ENCODE peak calls at places on chromosomes 12 and 14, in six cellular contexts. K is H1, N is GM12892, Z is transverse colon, D is HL-60, I is GM23338. A is an unnamed sample.

GRCh38 chr12:108375986-108376663 is 37.0 kb upstream of the CMKLR1 start:
- DNase-seq in K (no peak), N (no peak), Z (no peak), D (no peak), I (no peak), A (no peak)

GRCh38 chr12:65319680-65320193 is 41.3 kb downstream of the MSRB3 start:
- DNase-seq in K (no peak), N (no peak), Z (no peak), D (no peak), I (no peak), A (no peak)

GRCh38 chr12:6936642-6937480 is 6.8 kb upstream of the RNU7-1 start:
- DNase-seq in K (no peak), N (no peak), Z (no peak), D (no peak), I (peak), A (no peak)

GRCh38 chr12:90048918-90049317 is 340.3 kb upstream of the ATP2B1 start:
- DNase-seq in K (no peak), N (no peak), Z (no peak), D (no peak), I (no peak), A (no peak)

GRCh38 chr12:64922853-64923252 is 98.4 kb downstream of the TBC1D30 start:
- DNase-seq in K (no peak), N (no peak), Z (no peak), D (no peak), I (no peak), A (no peak)

GRCh38 chr12:7933255-7933726 is 2.7 kb downstream of the SLC2A3 start:
- DNase-seq in K (peak), N (peak), Z (peak), D (peak), I (peak), A (peak)

GRCh38 chr14:96888593-96888992 is 91.4 kb downstream of the VRK1 start:
- DNase-seq in K (no peak), N (no peak), Z (no peak), D (no peak), I (no peak), A (no peak)

GRCh38 chr12:93176166-93176565 is 201.6 kb upstream of the NUDT4 start:
- DNase-seq in K (no peak), N (no peak), Z (no peak), D (no peak), I (no peak), A (no peak)

GRCh38 chr12:2457215-2458112 is 337.3 kb upstream of the FKBP4 start:
- DNase-seq in K (no peak), N (no peak), Z (no peak), D (no peak), I (peak), A (no peak)

GRCh38 chr14:31154956-31155355 is 52.6 kb downstream of the HECTD1 start:
- DNase-seq in K (no peak), N (no peak), Z (no peak), D (no peak), I (no peak), A (no peak)

GRCh38 chr14:91230363-91231035 is 14.0 kb downstream of the GPR68 start:
- DNase-seq in K (no peak), N (no peak), Z (no peak), D (no peak), I (no peak), A (no peak)

GRCh38 chr12:73421832-73422231 is 1115.8 kb upstream of the ATXN7L3B start:
- DNase-seq in K (no peak), N (no peak), Z (no peak), D (no peak), I (no peak), A (no peak)

GRCh38 chr12:131388164-131388795 is 322.6 kb upstream of the SFSWAP start:
- DNase-seq in K (no peak), N (no peak), Z (no peak), D (no peak), I (no peak), A (no peak)

GRCh38 chr12:20314325-20314724 is 54.0 kb upstream of the PDE3A start:
- DNase-seq in K (no peak), N (no peak), Z (no peak), D (no peak), I (peak), A (no peak)

GRCh38 chr14:94543450-94544123 is 17.7 kb upstream of the SERPINA4 start:
- DNase-seq in K (no peak), N (no peak), Z (no peak), D (no peak), I (peak), A (no peak)

GRCh38 chr14:70392676-70393075 is 24.2 kb downstream of the SYNJ2BP start:
- DNase-seq in K (no peak), N (no peak), Z (no peak), D (no peak), I (no peak), A (no peak)

GRCh38 chr14:64801800-64802199 is 77.9 kb downstream of the SPTB start:
- DNase-seq in K (no peak), N (no peak), Z (no peak), D (no peak), I (peak), A (no peak)

GRCh38 chr14:67722293-67722692 is 20.6 kb downstream of the RDH12 start:
- DNase-seq in K (no peak), N (no peak), Z (peak), D (no peak), I (peak), A (peak)

GRCh38 chr12:3304436-3305135 is 186.4 kb upstream of the PRMT8 start:
- DNase-seq in K (no peak), N (no peak), Z (no peak), D (no peak), I (no peak), A (peak)

GRCh38 chr14:67405771-67406170 is 6.2 kb downstream of the PLEK2 start:
- DNase-seq in K (no peak), N (no peak), Z (no peak), D (no peak), I (no peak), A (no peak)

GRCh38 chr14:94897092-94897491 is 127.2 kb upstream of the GSC start:
- DNase-seq in K (no peak), N (no peak), Z (no peak), D (no peak), I (no peak), A (no peak)

GRCh38 chr12:53820503-53820902 is 68.7 kb upstream of the CISTR start:
- DNase-seq in K (no peak), N (no peak), Z (no peak), D (no peak), I (no peak), A (no peak)

GRCh38 chr12:90520002-90520734 is 434.8 kb downstream of the CCER1 start:
- DNase-seq in K (no peak), N (no peak), Z (no peak), D (no peak), I (no peak), A (no peak)

GRCh38 chr12:34186492-34186891 is 164.2 kb downstream of the ALG10 start:
- DNase-seq in K (no peak), N (no peak), Z (no peak), D (no peak), I (no peak), A (no peak)

GRCh38 chr12:54364413-54364812 is at the start of gene GPR84:
- DNase-seq in K (no peak), N (no peak), Z (no peak), D (no peak), I (no peak), A (no peak)

GRCh38 chr14:68789002-68789797 is 3.7 kb downstream of the ZFP36L1 start:
- DNase-seq in K (no peak), N (no peak), Z (peak), D (peak), I (peak), A (peak)

DNA sequence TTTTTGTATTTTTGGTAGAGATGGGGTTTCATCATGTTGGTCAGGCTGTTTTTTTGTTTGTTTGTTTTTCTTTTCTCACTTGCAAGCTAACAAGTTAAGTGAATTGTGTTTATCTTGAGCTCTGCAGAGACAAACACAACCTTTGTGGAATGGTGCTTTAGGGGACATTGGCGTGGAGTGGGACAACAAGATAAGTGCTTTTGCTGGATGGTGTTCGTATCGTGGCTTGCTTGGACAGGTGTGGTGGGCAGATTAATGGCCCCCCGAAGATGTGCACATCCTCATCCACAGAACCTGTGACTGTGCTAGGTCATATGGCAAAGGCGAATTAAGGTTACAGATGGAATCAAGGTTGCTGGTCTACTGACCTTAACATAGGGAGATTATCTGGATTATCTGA is 7.0 kb downstream of the MLXIP start:
- DNase-seq in K (no peak), N (no peak), Z (no peak), D (no peak), I (no peak), A (no peak)
- TF ChIP-seq POLR2AphosphoS5 in K (no peak), N (no peak), Z (no peak), D (no peak), I (no peak), A (no peak)

DNA sequence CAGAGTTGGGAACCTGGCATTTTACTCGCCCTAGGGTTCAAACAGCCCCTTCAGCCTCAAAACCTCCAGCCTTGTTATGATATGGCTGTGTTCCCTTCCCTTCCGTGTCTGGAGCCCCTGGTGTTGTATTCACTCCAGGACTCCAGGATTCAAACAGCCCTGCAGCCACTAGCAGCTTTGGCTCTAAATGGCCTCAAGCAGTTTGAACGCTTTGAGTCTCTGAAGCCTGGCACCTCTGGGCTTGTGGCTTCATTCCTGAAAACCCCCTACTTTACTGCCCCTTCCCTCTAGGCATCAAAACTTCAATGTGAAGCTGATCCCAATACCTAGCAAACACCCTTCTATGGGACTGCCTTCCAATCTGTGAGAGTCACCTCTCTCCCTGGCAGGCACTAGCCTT is 67.9 kb upstream of the RMST start:
- DNase-seq in K (no peak), N (no peak), Z (no peak), D (no peak), I (peak), A (no peak)
- TF ChIP-seq POLR2AphosphoS5 in K (no peak), N (no peak), Z (no peak), D (no peak), I (no peak), A (no peak)

GRCh38 chr12:105840384-105840783 is 298.4 kb downstream of the NUAK1 start:
- DNase-seq in K (no peak), N (no peak), Z (no peak), D (no peak), I (no peak), A (no peak)
- TF ChIP-seq POLR2AphosphoS5 in K (no peak), N (no peak), Z (no peak), D (no peak), I (no peak), A (no peak)

DNA sequence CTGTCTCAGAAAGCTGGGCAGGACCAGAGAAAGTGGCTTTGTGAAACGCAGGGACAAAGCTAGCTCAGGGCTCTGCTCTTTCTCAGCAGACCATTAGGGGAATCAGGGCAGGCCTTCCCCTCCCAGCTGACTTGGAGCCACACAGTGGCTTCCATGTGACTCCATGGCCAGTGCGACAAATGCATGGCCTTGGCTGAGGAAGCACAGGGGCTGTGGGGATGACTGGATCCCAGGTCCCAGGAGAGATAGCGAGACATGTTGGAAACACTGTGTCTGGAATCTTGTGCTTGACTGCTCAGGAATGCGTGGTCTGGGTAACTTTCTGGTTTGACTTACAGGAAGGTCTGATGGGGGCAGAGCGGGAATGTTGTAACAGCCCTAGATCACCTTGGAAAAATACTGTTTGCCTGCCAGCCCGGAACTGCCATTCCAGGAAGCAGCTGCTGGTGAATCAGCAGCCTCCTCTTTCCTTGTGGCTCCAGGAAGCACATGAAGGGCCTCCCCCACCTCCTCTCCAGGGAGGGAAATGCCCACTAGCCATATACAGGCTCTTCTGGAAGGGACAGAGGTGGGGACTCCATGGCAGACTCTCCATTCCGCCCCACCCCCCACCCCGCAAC is 133.5 kb upstream of the HIF1A start:
- DNase-seq in K (no peak), N (no peak), Z (peak), D (peak), I (peak), A (peak)
- TF ChIP-seq POLR2AphosphoS5 in K (no peak), N (no peak), Z (peak), D (no peak), I (no peak), A (peak)

GRCh38 chr12:10563002-10563401 is 50.4 kb downstream of the MAGOHB start:
- DNase-seq in K (no peak), N (no peak), Z (no peak), D (no peak), I (no peak), A (no peak)
- TF ChIP-seq POLR2AphosphoS5 in K (no peak), N (no peak), Z (no peak), D (no peak), I (no peak), A (no peak)

GRCh38 chr14:89330236-89331002 is 86.6 kb downstream of the FOXN3 start:
- DNase-seq in K (no peak), N (no peak), Z (peak), D (no peak), I (no peak), A (no peak)
- TF ChIP-seq POLR2AphosphoS5 in K (no peak), N (no peak), Z (peak), D (no peak), I (no peak), A (peak)

GRCh38 chr14:23942587-23942986 is 11.0 kb upstream of the DHRS4 start:
- DNase-seq in K (no peak), N (no peak), Z (no peak), D (no peak), I (no peak), A (no peak)
- TF ChIP-seq POLR2AphosphoS5 in K (no peak), N (no peak), Z (no peak), D (no peak), I (no peak), A (no peak)

DNA sequence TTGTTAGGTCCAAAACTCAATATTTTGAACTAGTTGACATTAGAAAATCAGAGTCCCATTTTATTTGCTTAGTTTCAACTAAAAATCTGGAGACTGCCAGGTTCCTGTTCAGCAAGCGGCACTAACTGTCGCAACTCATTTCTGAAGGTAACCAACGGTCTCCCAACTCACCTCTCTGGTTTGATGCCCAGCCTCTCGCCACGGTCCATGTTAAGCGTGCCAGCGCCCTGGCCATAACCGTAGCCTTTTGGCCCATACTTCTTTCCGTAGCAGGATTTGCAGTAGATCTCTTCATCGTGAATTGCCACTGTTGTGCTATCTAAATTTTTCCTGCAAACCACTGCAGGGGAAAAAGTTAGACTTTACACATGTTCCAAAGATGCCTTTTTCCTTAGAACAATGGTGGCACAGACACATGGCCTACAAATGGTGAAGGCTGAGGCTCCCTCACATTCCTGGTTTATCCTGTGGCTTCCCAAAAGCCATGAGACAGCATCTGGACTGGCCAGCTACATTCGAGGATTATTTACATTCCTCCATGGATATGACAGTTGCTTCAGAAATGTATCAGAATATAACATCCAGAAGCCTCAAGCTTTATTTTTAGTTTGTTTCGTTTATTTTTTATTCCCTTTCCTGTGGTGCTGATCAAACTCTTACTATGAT is 15.7 kb downstream of the CSRP2 start:
- DNase-seq in K (no peak), N (no peak), Z (no peak), D (no peak), I (no peak), A (no peak)
- TF ChIP-seq POLR2AphosphoS5 in K (no peak), N (no peak), Z (no peak), D (no peak), I (no peak), A (no peak)

GRCh38 chr12:117069926-117070900 is 29.0 kb downstream of the TESC start:
- DNase-seq in K (no peak), N (no peak), Z (peak), D (peak), I (no peak), A (peak)
- TF ChIP-seq POLR2AphosphoS5 in K (no peak), N (no peak), Z (no peak), D (peak), I (no peak), A (no peak)

DNA sequence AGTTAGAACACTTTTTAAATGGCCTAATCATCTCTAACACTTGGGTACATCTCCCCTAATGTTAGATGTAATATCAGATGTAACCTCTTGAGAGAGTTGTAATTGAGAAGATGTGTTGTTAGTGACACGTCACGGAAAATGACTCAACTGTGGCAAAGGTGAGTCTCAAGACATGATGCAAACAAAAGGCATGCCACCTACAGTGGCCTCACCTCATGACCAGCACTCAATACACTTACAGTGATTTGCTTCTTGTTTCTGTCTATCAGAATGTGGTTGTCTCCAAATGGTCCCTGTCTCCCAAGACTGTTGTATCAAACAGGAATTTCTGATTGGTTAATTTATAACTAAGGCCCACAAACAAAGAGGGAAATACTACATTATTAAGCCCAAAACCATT is 91.2 kb downstream of the SLC25A21 start:
- DNase-seq in K (no peak), N (no peak), Z (no peak), D (no peak), I (no peak), A (no peak)
- TF ChIP-seq POLR2AphosphoS5 in K (no peak), N (no peak), Z (no peak), D (no peak), I (no peak), A (no peak)